ENCODE peak calls at places on chromosome 6, in six cellular contexts. One of them, this sample, is unnamed.

GRCh38 chr6:122752990-122753687 is 26.4 kb upstream of the FABP7 start:
- DNase-seq in fibroblast of mammary gland: no peak
- DNase-seq in neural progenitor cell: peak
- DNase-seq in AG04449: no peak
- DNase-seq in right cardiac atrium: no peak
- DNase-seq in fibroblast of the aortic adventitia: no peak
- DNase-seq in this sample: no peak

GRCh38 chr6:26250806-26251075 is 114.3 kb upstream of the BTN3A2 start:
- DNase-seq in fibroblast of mammary gland: no peak
- DNase-seq in fibroblast of the aortic adventitia: peak
- DNase-seq in neural progenitor cell: peak
- DNase-seq in AG04449: no peak
- DNase-seq in right cardiac atrium: no peak
- DNase-seq in this sample: peak

GRCh38 chr6:36720251-36721141 is 22.9 kb downstream of the RAB44 start:
- DNase-seq in fibroblast of the aortic adventitia: no peak
- DNase-seq in AG04449: no peak
- DNase-seq in neural progenitor cell: no peak
- DNase-seq in right cardiac atrium: peak
- DNase-seq in fibroblast of mammary gland: no peak
- DNase-seq in this sample: no peak

GRCh38 chr6:53616450-53617357 is 48.9 kb downstream of the KLHL31 start:
- DNase-seq in fibroblast of the aortic adventitia: no peak
- DNase-seq in AG04449: no peak
- DNase-seq in neural progenitor cell: no peak
- DNase-seq in fibroblast of mammary gland: no peak
- DNase-seq in right cardiac atrium: no peak
- DNase-seq in this sample: no peak

GRCh38 chr6:118719351-118720124 is 68.1 kb upstream of the CEP85L start:
- DNase-seq in neural progenitor cell: no peak
- DNase-seq in fibroblast of mammary gland: no peak
- DNase-seq in AG04449: no peak
- DNase-seq in fibroblast of the aortic adventitia: no peak
- DNase-seq in right cardiac atrium: no peak
- DNase-seq in this sample: no peak

GRCh38 chr6:11710968-11711643 is 67.5 kb downstream of the ADTRP start:
- DNase-seq in fibroblast of mammary gland: peak
- DNase-seq in right cardiac atrium: no peak
- DNase-seq in neural progenitor cell: no peak
- DNase-seq in AG04449: no peak
- DNase-seq in fibroblast of the aortic adventitia: no peak
- DNase-seq in this sample: no peak

GRCh38 chr6:107811591-107812218 is 12.4 kb downstream of the SCML4 start:
- DNase-seq in neural progenitor cell: no peak
- DNase-seq in fibroblast of mammary gland: peak
- DNase-seq in right cardiac atrium: no peak
- DNase-seq in AG04449: no peak
- DNase-seq in fibroblast of the aortic adventitia: peak
- DNase-seq in this sample: no peak

GRCh38 chr6:128630213-128630612 is 109.8 kb upstream of the PTPRK start:
- DNase-seq in right cardiac atrium: no peak
- DNase-seq in fibroblast of the aortic adventitia: no peak
- DNase-seq in fibroblast of mammary gland: no peak
- DNase-seq in neural progenitor cell: no peak
- DNase-seq in AG04449: no peak
- DNase-seq in this sample: no peak

GRCh38 chr6:106199998-106200397 is 113.9 kb downstream of the PRDM1 start:
- DNase-seq in right cardiac atrium: no peak
- DNase-seq in fibroblast of mammary gland: peak
- DNase-seq in fibroblast of the aortic adventitia: peak
- DNase-seq in neural progenitor cell: no peak
- DNase-seq in AG04449: peak
- DNase-seq in this sample: no peak

GRCh38 chr6:85362652-85363310 is 87.1 kb upstream of the NT5E start:
- DNase-seq in fibroblast of mammary gland: peak
- DNase-seq in right cardiac atrium: no peak
- DNase-seq in fibroblast of the aortic adventitia: peak
- DNase-seq in neural progenitor cell: no peak
- DNase-seq in AG04449: no peak
- DNase-seq in this sample: no peak

GRCh38 chr6:44257007-44257752 is at the start of gene SLC35B2:
- DNase-seq in right cardiac atrium: peak
- DNase-seq in neural progenitor cell: peak
- DNase-seq in fibroblast of the aortic adventitia: peak
- DNase-seq in AG04449: no peak
- DNase-seq in fibroblast of mammary gland: peak
- DNase-seq in this sample: peak

GRCh38 chr6:147190556-147190955 is 13.7 kb upstream of the STXBP5 start:
- DNase-seq in right cardiac atrium: no peak
- DNase-seq in fibroblast of mammary gland: no peak
- DNase-seq in AG04449: no peak
- DNase-seq in neural progenitor cell: no peak
- DNase-seq in fibroblast of the aortic adventitia: no peak
- DNase-seq in this sample: no peak

GRCh38 chr6:122717350-122717749 is 62.2 kb upstream of the FABP7 start:
- DNase-seq in AG04449: no peak
- DNase-seq in fibroblast of mammary gland: peak
- DNase-seq in fibroblast of the aortic adventitia: peak
- DNase-seq in neural progenitor cell: peak
- DNase-seq in right cardiac atrium: no peak
- DNase-seq in this sample: no peak

GRCh38 chr6:7201732-7202541 is 94.2 kb downstream of the RREB1 start:
- DNase-seq in right cardiac atrium: peak
- DNase-seq in AG04449: no peak
- DNase-seq in neural progenitor cell: no peak
- DNase-seq in fibroblast of mammary gland: no peak
- DNase-seq in fibroblast of the aortic adventitia: no peak
- DNase-seq in this sample: no peak

GRCh38 chr6:89951574-89952360 is 57.5 kb downstream of the GJA10 start:
- DNase-seq in right cardiac atrium: no peak
- DNase-seq in neural progenitor cell: peak
- DNase-seq in AG04449: no peak
- DNase-seq in fibroblast of mammary gland: peak
- DNase-seq in fibroblast of the aortic adventitia: peak
- DNase-seq in this sample: no peak

GRCh38 chr6:99467509-99468106 is 42.5 kb upstream of the PNISR start:
- DNase-seq in neural progenitor cell: peak
- DNase-seq in right cardiac atrium: no peak
- DNase-seq in fibroblast of the aortic adventitia: peak
- DNase-seq in AG04449: no peak
- DNase-seq in fibroblast of mammary gland: peak
- DNase-seq in this sample: no peak

DNA sequence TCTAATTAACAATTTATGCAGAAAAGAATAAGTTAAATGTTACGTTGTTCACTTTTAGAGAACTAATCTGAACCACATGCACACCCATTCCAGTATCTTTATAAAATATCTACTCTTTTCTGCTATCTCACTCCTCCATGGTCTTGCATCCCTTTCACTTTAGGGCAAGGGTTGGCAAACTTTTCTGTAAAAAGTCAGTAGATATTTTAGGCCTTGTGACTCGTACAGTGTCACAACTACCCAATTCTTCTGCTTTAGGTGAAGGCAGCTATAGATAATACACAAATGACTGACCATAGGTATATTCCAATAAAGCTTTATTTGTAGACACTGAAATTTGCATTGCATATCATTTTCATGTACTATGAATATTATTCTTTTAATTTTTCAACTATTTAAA is 39.7 kb upstream of the SUPT3H start:
- DNase-seq in right cardiac atrium: no peak
- DNase-seq in fibroblast of the aortic adventitia: no peak
- DNase-seq in fibroblast of mammary gland: peak
- DNase-seq in neural progenitor cell: no peak
- DNase-seq in AG04449: no peak
- DNase-seq in this sample: no peak
- H3K4me3 ChIP-seq in right cardiac atrium: no peak
- H3K4me3 ChIP-seq in fibroblast of the aortic adventitia: no peak
- H3K4me3 ChIP-seq in fibroblast of mammary gland: no peak
- H3K4me3 ChIP-seq in neural progenitor cell: no peak
- H3K4me3 ChIP-seq in AG04449: no peak
- H3K4me3 ChIP-seq in this sample: no peak

GRCh38 chr6:109478848-109479624 is 4.0 kb downstream of the ZBTB24 start:
- DNase-seq in fibroblast of the aortic adventitia: no peak
- DNase-seq in right cardiac atrium: no peak
- DNase-seq in AG04449: no peak
- DNase-seq in neural progenitor cell: no peak
- DNase-seq in fibroblast of mammary gland: no peak
- DNase-seq in this sample: no peak

GRCh38 chr6:109483744-109484075 is 691 bp upstream of the ZBTB24 start:
- DNase-seq in fibroblast of the aortic adventitia: peak
- DNase-seq in right cardiac atrium: no peak
- DNase-seq in neural progenitor cell: no peak
- DNase-seq in fibroblast of mammary gland: peak
- DNase-seq in AG04449: no peak
- DNase-seq in this sample: no peak

GRCh38 chr6:109478222-109478805 is 4.7 kb downstream of the ZBTB24 start:
- DNase-seq in neural progenitor cell: no peak
- DNase-seq in right cardiac atrium: no peak
- DNase-seq in fibroblast of the aortic adventitia: no peak
- DNase-seq in fibroblast of mammary gland: peak
- DNase-seq in AG04449: no peak
- DNase-seq in this sample: no peak

GRCh38 chr6:109482913-109483743 is at the start of gene ZBTB24:
- DNase-seq in fibroblast of the aortic adventitia: peak
- DNase-seq in AG04449: peak
- DNase-seq in neural progenitor cell: peak
- DNase-seq in fibroblast of mammary gland: peak
- DNase-seq in right cardiac atrium: peak
- DNase-seq in this sample: peak

GRCh38 chr6:109480993-109481480 is 2.0 kb downstream of the ZBTB24 start:
- DNase-seq in right cardiac atrium: no peak
- DNase-seq in AG04449: no peak
- DNase-seq in fibroblast of the aortic adventitia: no peak
- DNase-seq in fibroblast of mammary gland: no peak
- DNase-seq in neural progenitor cell: no peak
- DNase-seq in this sample: no peak
- H3K4me3 ChIP-seq in right cardiac atrium: no peak
- H3K4me3 ChIP-seq in AG04449: no peak
- H3K4me3 ChIP-seq in fibroblast of the aortic adventitia: no peak
- H3K4me3 ChIP-seq in fibroblast of mammary gland: no peak
- H3K4me3 ChIP-seq in neural progenitor cell: peak
- H3K4me3 ChIP-seq in this sample: no peak

GRCh38 chr6:168192195-168192900 is 113.3 kb upstream of the FRMD1 start:
- DNase-seq in AG04449: no peak
- DNase-seq in fibroblast of mammary gland: no peak
- DNase-seq in right cardiac atrium: no peak
- DNase-seq in fibroblast of the aortic adventitia: no peak
- DNase-seq in neural progenitor cell: peak
- DNase-seq in this sample: peak
- H3K4me3 ChIP-seq in AG04449: no peak
- H3K4me3 ChIP-seq in fibroblast of mammary gland: no peak
- H3K4me3 ChIP-seq in right cardiac atrium: no peak
- H3K4me3 ChIP-seq in fibroblast of the aortic adventitia: no peak
- H3K4me3 ChIP-seq in neural progenitor cell: no peak
- H3K4me3 ChIP-seq in this sample: no peak

DNA sequence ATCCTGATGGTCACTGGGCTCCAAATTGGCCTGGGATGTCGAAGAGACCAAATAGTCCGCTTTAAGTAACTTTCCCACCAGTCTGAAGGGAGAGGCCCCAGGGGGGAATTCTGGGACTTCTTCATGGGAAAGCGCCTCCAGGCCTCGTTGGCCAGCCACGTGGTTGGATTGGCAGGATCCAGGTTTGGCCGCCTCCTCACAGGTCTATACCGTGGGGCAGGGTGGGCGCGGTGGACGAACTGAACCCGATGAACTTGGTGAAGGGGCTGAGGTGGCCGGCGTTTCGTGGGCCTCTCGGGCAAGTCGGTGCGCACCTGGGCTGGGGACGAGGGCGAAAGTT is 297 bp downstream of the POM121L2 start:
- DNase-seq in fibroblast of the aortic adventitia: no peak
- DNase-seq in AG04449: no peak
- DNase-seq in neural progenitor cell: peak
- DNase-seq in fibroblast of mammary gland: no peak
- DNase-seq in right cardiac atrium: peak
- DNase-seq in this sample: no peak
- H3K4me3 ChIP-seq in fibroblast of the aortic adventitia: peak
- H3K4me3 ChIP-seq in AG04449: peak
- H3K4me3 ChIP-seq in neural progenitor cell: peak
- H3K4me3 ChIP-seq in fibroblast of mammary gland: peak
- H3K4me3 ChIP-seq in right cardiac atrium: peak
- H3K4me3 ChIP-seq in this sample: no peak

DNA sequence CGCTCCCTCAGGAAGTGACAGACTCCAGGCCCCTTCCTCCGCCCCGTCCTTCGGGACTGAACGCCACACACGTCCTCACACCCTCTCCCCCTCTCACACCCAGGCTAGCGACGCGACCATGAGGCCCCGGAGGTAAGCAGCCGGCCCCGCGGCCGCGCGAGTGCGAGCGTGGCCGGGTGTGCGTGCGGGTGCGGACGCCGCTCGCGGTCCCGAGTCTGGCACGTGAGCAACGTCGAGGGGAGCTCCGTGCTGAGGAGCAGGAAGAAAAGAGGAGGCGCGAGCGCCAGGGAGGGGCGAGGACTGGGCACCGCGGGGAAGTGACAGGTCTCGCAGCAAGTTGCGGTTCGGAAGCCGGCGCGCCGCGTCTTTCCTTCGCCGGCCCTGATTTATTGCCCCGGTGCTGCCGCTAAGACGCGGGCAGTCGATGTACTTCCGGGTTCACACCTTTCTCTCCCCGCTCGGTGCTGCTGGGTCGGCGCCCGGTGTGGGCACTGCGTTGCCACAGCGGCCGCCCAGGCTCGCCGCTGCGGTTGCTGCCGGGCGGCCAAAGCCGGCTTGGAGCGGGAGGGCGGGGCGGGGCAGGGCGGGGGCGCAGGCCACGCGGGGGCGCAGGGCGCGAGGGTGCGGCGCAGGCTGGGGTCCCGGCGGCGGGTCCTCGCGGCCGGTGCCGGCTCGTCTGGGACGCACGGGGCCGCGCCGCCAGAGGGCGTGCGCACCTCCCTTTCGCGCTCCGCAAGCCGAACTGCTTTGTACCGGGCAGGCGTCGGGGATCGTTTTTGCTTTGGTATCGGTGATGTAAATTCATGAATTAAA is 15.8 kb upstream of the LIN28B start:
- DNase-seq in neural progenitor cell: peak
- DNase-seq in fibroblast of the aortic adventitia: peak
- DNase-seq in fibroblast of mammary gland: peak
- DNase-seq in AG04449: no peak
- DNase-seq in right cardiac atrium: peak
- DNase-seq in this sample: no peak
- H3K4me3 ChIP-seq in neural progenitor cell: peak
- H3K4me3 ChIP-seq in fibroblast of the aortic adventitia: peak
- H3K4me3 ChIP-seq in fibroblast of mammary gland: peak
- H3K4me3 ChIP-seq in AG04449: peak
- H3K4me3 ChIP-seq in right cardiac atrium: peak
- H3K4me3 ChIP-seq in this sample: no peak

This sample was measured in Caco-2.